ENCODE peak calls at places on chromosomes 12 and 14, in six cellular contexts. One of them, this sample, is unnamed. For H3K4me1 and H3K27me3, the result is how much of the 10 kb centered on the place peaks cover.

GRCh38 chr14:81169711-81170103 is 51.1 kb downstream of the GTF2A1 start:
- DNase-seq in breast epithelium: peak
- DNase-seq in adrenal gland: peak
- DNase-seq in tibial artery: peak
- DNase-seq in tibial nerve: peak
- DNase-seq in pancreas: peak
- DNase-seq in this sample: peak

GRCh38 chr12:110165540-110166159 is 41.5 kb downstream of the IFT81 start:
- DNase-seq in breast epithelium: no peak
- DNase-seq in adrenal gland: no peak
- DNase-seq in tibial artery: no peak
- DNase-seq in tibial nerve: no peak
- DNase-seq in pancreas: no peak
- DNase-seq in this sample: no peak

GRCh38 chr14:97723834-97724770 is 926.9 kb downstream of the VRK1 start:
- DNase-seq in breast epithelium: no peak
- DNase-seq in adrenal gland: no peak
- DNase-seq in tibial artery: no peak
- DNase-seq in tibial nerve: no peak
- DNase-seq in pancreas: no peak
- DNase-seq in this sample: no peak

GRCh38 chr12:118164798-118165486 is 29.0 kb downstream of the PEBP1 start:
- DNase-seq in breast epithelium: no peak
- DNase-seq in adrenal gland: no peak
- DNase-seq in tibial artery: no peak
- DNase-seq in tibial nerve: no peak
- DNase-seq in pancreas: no peak
- DNase-seq in this sample: no peak

GRCh38 chr12:126772171-126772864 is 1494.7 kb upstream of the TMEM132C start:
- DNase-seq in breast epithelium: no peak
- DNase-seq in adrenal gland: no peak
- DNase-seq in tibial artery: no peak
- DNase-seq in tibial nerve: no peak
- DNase-seq in pancreas: no peak
- DNase-seq in this sample: no peak

GRCh38 chr12:18868673-18869072 is 130.8 kb downstream of the CAPZA3 start:
- DNase-seq in breast epithelium: no peak
- DNase-seq in adrenal gland: no peak
- DNase-seq in tibial artery: no peak
- DNase-seq in tibial nerve: no peak
- DNase-seq in pancreas: no peak
- DNase-seq in this sample: no peak

GRCh38 chr12:71594214-71594948 is 69.3 kb downstream of the ZFC3H1 start:
- DNase-seq in breast epithelium: no peak
- DNase-seq in adrenal gland: no peak
- DNase-seq in tibial artery: no peak
- DNase-seq in tibial nerve: no peak
- DNase-seq in pancreas: peak
- DNase-seq in this sample: no peak

GRCh38 chr12:72191761-72192160 is 80.4 kb upstream of the TRHDE start:
- DNase-seq in breast epithelium: no peak
- DNase-seq in adrenal gland: no peak
- DNase-seq in tibial artery: no peak
- DNase-seq in tibial nerve: no peak
- DNase-seq in pancreas: no peak
- DNase-seq in this sample: no peak

GRCh38 chr14:22339277-22339676 is 249.7 kb downstream of the DAD1 start:
- DNase-seq in breast epithelium: no peak
- DNase-seq in adrenal gland: peak
- DNase-seq in tibial artery: peak
- DNase-seq in tibial nerve: peak
- DNase-seq in pancreas: peak
- DNase-seq in this sample: peak

GRCh38 chr14:72941286-72941985 is 15.2 kb downstream of the DCAF4 start:
- DNase-seq in breast epithelium: no peak
- DNase-seq in adrenal gland: no peak
- DNase-seq in tibial artery: no peak
- DNase-seq in tibial nerve: no peak
- DNase-seq in pancreas: no peak
- DNase-seq in this sample: no peak

GRCh38 chr14:73887116-73887490 is 444 bp downstream of the ZNF410 start:
- DNase-seq in breast epithelium: no peak
- DNase-seq in adrenal gland: no peak
- DNase-seq in tibial artery: no peak
- DNase-seq in tibial nerve: no peak
- DNase-seq in pancreas: no peak
- DNase-seq in this sample: no peak

GRCh38 chr14:69475194-69475818 is 9.2 kb upstream of the PLEKHD1 start:
- DNase-seq in breast epithelium: no peak
- DNase-seq in adrenal gland: no peak
- DNase-seq in tibial artery: no peak
- DNase-seq in tibial nerve: no peak
- DNase-seq in pancreas: no peak
- DNase-seq in this sample: no peak

GRCh38 chr14:71135496-71135895 is 228.2 kb downstream of the PCNX1 start:
- DNase-seq in breast epithelium: no peak
- DNase-seq in adrenal gland: no peak
- DNase-seq in tibial artery: no peak
- DNase-seq in tibial nerve: no peak
- DNase-seq in pancreas: no peak
- DNase-seq in this sample: no peak

GRCh38 chr12:49557917-49558215 is 10.1 kb downstream of the MCRS1 start:
- DNase-seq in breast epithelium: no peak
- DNase-seq in adrenal gland: no peak
- DNase-seq in tibial artery: no peak
- DNase-seq in tibial nerve: no peak
- DNase-seq in pancreas: no peak
- DNase-seq in this sample: no peak
- TF ChIP-seq CTCF in breast epithelium: no peak
- TF ChIP-seq CTCF in adrenal gland: no peak
- TF ChIP-seq CTCF in tibial artery: no peak
- TF ChIP-seq CTCF in tibial nerve: no peak
- TF ChIP-seq CTCF in pancreas: no peak
- TF ChIP-seq CTCF in this sample: no peak

GRCh38 chr12:11568762-11569478 is 80.6 kb upstream of the ETV6 start:
- DNase-seq in breast epithelium: no peak
- DNase-seq in adrenal gland: no peak
- DNase-seq in tibial artery: no peak
- DNase-seq in tibial nerve: no peak
- DNase-seq in pancreas: no peak
- DNase-seq in this sample: no peak

GRCh38 chr12:11564984-11565651 is 84.4 kb upstream of the ETV6 start:
- DNase-seq in breast epithelium: no peak
- DNase-seq in adrenal gland: no peak
- DNase-seq in tibial artery: no peak
- DNase-seq in tibial nerve: no peak
- DNase-seq in pancreas: no peak
- DNase-seq in this sample: no peak

GRCh38 chr12:11568155-11568761 is 81.2 kb upstream of the ETV6 start:
- DNase-seq in breast epithelium: no peak
- DNase-seq in adrenal gland: no peak
- DNase-seq in tibial artery: no peak
- DNase-seq in tibial nerve: no peak
- DNase-seq in pancreas: no peak
- DNase-seq in this sample: no peak

GRCh38 chr12:11563785-11564739 is 85.4 kb upstream of the ETV6 start:
- DNase-seq in breast epithelium: no peak
- DNase-seq in adrenal gland: no peak
- DNase-seq in tibial artery: no peak
- DNase-seq in tibial nerve: no peak
- DNase-seq in pancreas: no peak
- DNase-seq in this sample: no peak

DNA sequence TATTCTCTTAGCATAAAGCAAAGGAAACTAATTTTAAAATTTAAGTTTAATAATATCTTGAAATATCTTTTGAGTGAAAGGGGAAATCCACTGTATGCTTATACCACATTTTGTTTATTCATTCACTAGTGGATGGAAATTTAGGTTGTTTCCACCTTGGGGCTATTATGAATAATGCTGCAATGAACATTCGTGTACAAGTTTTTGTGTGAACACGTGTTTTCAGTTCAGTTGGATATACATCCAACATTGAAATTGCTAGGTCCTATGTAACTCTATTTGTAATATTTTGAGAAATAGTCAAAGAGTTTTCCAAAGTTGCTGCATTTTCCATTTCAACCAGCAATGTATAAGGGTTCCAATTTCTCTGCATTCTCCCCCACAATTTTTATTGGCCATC is 83.7 kb upstream of the ETV6 start:
- DNase-seq in breast epithelium: no peak
- DNase-seq in adrenal gland: no peak
- DNase-seq in tibial artery: no peak
- DNase-seq in tibial nerve: no peak
- DNase-seq in pancreas: no peak
- DNase-seq in this sample: no peak
- H3K4me1 ChIP-seq in breast epithelium: under half
- H3K4me1 ChIP-seq in adrenal gland: under half
- H3K4me1 ChIP-seq in tibial artery: under half
- H3K4me1 ChIP-seq in tibial nerve: under half
- H3K4me1 ChIP-seq in pancreas: under half
- H3K4me1 ChIP-seq in this sample: under half

GRCh38 chr14:101215266-101215665 is 311.7 kb upstream of the RTL1 start:
- DNase-seq in breast epithelium: peak
- DNase-seq in adrenal gland: no peak
- DNase-seq in tibial artery: peak
- DNase-seq in tibial nerve: no peak
- DNase-seq in pancreas: no peak
- DNase-seq in this sample: peak

GRCh38 chr14:101216725-101217463 is 313.4 kb upstream of the RTL1 start:
- DNase-seq in breast epithelium: no peak
- DNase-seq in adrenal gland: no peak
- DNase-seq in tibial artery: no peak
- DNase-seq in tibial nerve: no peak
- DNase-seq in pancreas: no peak
- DNase-seq in this sample: peak

GRCh38 chr14:101219896-101220703 is 316.6 kb upstream of the RTL1 start:
- DNase-seq in breast epithelium: no peak
- DNase-seq in adrenal gland: no peak
- DNase-seq in tibial artery: no peak
- DNase-seq in tibial nerve: no peak
- DNase-seq in pancreas: no peak
- DNase-seq in this sample: peak

GRCh38 chr14:101217972-101218371 is 314.4 kb upstream of the RTL1 start:
- DNase-seq in breast epithelium: no peak
- DNase-seq in adrenal gland: no peak
- DNase-seq in tibial artery: no peak
- DNase-seq in tibial nerve: no peak
- DNase-seq in pancreas: no peak
- DNase-seq in this sample: peak

DNA sequence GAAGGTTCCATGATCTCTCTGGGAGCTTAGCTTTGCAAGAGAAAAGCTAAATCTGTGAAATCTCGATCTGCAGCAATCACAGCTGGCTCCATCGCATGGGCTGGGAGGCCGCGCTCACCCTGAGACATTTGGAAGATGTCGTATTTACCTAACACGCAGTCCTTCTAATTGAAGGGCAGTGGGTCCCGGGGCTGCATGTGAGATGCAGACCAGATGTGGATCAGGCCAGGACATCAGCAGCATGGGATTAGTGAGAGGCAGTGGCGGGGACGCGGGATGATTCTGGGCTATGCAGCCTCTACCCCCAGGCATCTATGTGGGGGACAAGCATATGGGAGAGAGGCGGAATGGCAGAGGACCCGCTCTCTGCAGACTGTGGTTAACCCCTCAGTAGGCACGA is 312.4 kb upstream of the RTL1 start:
- DNase-seq in breast epithelium: peak
- DNase-seq in adrenal gland: no peak
- DNase-seq in tibial artery: peak
- DNase-seq in tibial nerve: no peak
- DNase-seq in pancreas: no peak
- DNase-seq in this sample: peak
- H3K27me3 ChIP-seq in breast epithelium: under half
- H3K27me3 ChIP-seq in adrenal gland: under half
- H3K27me3 ChIP-seq in tibial artery: under half
- H3K27me3 ChIP-seq in tibial nerve: under half
- H3K27me3 ChIP-seq in pancreas: under half
- H3K27me3 ChIP-seq in this sample: under half

DNA sequence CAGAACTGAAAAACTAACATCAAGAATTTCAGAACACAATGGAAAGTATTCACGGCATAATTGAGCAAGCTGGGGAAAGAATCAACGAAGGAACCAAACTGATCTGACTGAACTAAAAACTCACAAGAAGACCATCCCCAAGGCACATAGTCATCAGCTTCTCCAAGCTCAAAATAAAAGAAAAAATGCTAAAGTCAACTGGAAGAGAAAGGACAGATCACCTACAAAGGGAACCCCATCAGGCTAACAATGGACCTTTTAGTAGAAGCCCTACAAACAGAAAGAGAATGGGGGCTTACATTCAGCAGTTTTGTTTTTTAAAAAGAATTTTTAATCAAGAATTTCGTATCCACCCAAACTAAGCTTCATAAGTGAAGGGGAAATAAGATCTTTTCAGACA is 11.7 kb downstream of the TAS2R50 start:
- DNase-seq in breast epithelium: no peak
- DNase-seq in adrenal gland: no peak
- DNase-seq in tibial artery: no peak
- DNase-seq in tibial nerve: no peak
- DNase-seq in pancreas: no peak
- DNase-seq in this sample: no peak
- TF ChIP-seq CTCF in breast epithelium: no peak
- TF ChIP-seq CTCF in adrenal gland: no peak
- TF ChIP-seq CTCF in tibial artery: no peak
- TF ChIP-seq CTCF in tibial nerve: no peak
- TF ChIP-seq CTCF in pancreas: no peak
- TF ChIP-seq CTCF in this sample: no peak

DNA sequence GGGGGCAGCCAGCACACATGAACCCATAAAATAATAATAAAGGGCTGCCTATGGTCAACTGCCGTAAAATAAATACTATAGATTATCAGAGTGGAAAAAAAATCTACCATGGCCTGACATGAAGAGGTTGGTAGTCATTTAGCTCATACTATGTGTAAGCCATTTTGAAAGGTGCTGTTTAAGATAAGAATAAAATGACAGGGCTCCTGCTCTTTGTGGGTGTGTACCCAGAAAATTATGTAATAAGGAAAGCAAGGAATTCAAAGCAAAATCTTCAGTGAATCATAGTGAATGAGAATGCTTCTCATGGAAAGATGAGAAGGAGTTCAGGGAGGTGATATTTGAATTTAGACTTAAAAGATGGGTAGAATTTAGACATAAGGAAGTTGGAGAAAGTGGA is 42.9 kb upstream of the PPM1H start:
- DNase-seq in breast epithelium: no peak
- DNase-seq in adrenal gland: no peak
- DNase-seq in tibial artery: no peak
- DNase-seq in tibial nerve: no peak
- DNase-seq in pancreas: no peak
- DNase-seq in this sample: no peak
- H3K4me1 ChIP-seq in breast epithelium: under half
- H3K4me1 ChIP-seq in adrenal gland: under half
- H3K4me1 ChIP-seq in tibial artery: under half
- H3K4me1 ChIP-seq in tibial nerve: under half
- H3K4me1 ChIP-seq in pancreas: under half
- H3K4me1 ChIP-seq in this sample: under half

GRCh38 chr14:36509056-36509917 is 10.7 kb downstream of the NKX2-1 start:
- DNase-seq in breast epithelium: no peak
- DNase-seq in adrenal gland: no peak
- DNase-seq in tibial artery: no peak
- DNase-seq in tibial nerve: no peak
- DNase-seq in pancreas: no peak
- DNase-seq in this sample: no peak
- H3K27me3 ChIP-seq in breast epithelium: half or more
- H3K27me3 ChIP-seq in adrenal gland: half or more
- H3K27me3 ChIP-seq in tibial artery: half or more
- H3K27me3 ChIP-seq in tibial nerve: under half
- H3K27me3 ChIP-seq in pancreas: under half
- H3K27me3 ChIP-seq in this sample: half or more

GRCh38 chr14:104927901-104928300 is 3.2 kb downstream of the PLD4 start:
- DNase-seq in breast epithelium: no peak
- DNase-seq in adrenal gland: no peak
- DNase-seq in tibial artery: no peak
- DNase-seq in tibial nerve: no peak
- DNase-seq in pancreas: no peak
- DNase-seq in this sample: no peak
- TF ChIP-seq CTCF in breast epithelium: no peak
- TF ChIP-seq CTCF in adrenal gland: no peak
- TF ChIP-seq CTCF in tibial artery: no peak
- TF ChIP-seq CTCF in tibial nerve: no peak
- TF ChIP-seq CTCF in pancreas: no peak
- TF ChIP-seq CTCF in this sample: no peak

This sample was measured in right atrium auricular region.